ENCODE peak calls at places on chromosomes 6 and 20, in seven cellular contexts. C is trophoblast cell, K is keratinocyte, T is IMR-90, L is GM23248, R is neuronal stem cell, S is K562. H is an unnamed sample.

GRCh38 chr6:83258517-83258916 is 65.4 kb downstream of the RWDD2A start:
- DNase-seq in L (no peak), K (no peak), C (no peak), T (no peak), R (no peak), S (no peak), H (peak)

GRCh38 chr6:133730881-133731280 is 158.0 kb upstream of the TCF21 start:
- DNase-seq in K (no peak), S (no peak), T (peak), R (no peak), L (peak), C (no peak), H (peak)

GRCh38 chr20:23350855-23351838 is 556 bp downstream of the NXT1 start:
- DNase-seq in S (peak), C (peak), R (no peak), K (no peak), L (peak), T (peak), H (peak)

GRCh38 chr6:158047120-158047518 is 65.5 kb downstream of the SYNJ2 start:
- DNase-seq in S (no peak), L (peak), T (peak), K (no peak), R (no peak), C (no peak), H (peak)

GRCh38 chr6:128174724-128175123 is 273.9 kb upstream of the THEMIS start:
- DNase-seq in T (no peak), K (no peak), S (no peak), L (no peak), R (no peak), C (no peak), H (no peak)

GRCh38 chr6:168221000-168221399 is 98.6 kb downstream of the DACT2 start:
- DNase-seq in T (no peak), R (no peak), L (no peak), K (no peak), S (no peak), C (no peak), H (no peak)

GRCh38 chr6:151808331-151809241 is 1.1 kb downstream of the ESR1 start:
- DNase-seq in R (no peak), S (no peak), L (peak), C (peak), K (no peak), T (no peak), H (no peak)

GRCh38 chr20:7627734-7628663 is 312.3 kb downstream of the HAO1 start:
- DNase-seq in T (no peak), K (peak), R (no peak), C (no peak), S (no peak), L (peak), H (peak)

GRCh38 chr6:16205377-16206144 is 32.8 kb upstream of the GMPR start:
- DNase-seq in L (peak), R (no peak), C (no peak), S (no peak), T (peak), K (no peak), H (peak)

GRCh38 chr6:39214846-39215639 is 14.2 kb downstream of the KCNK5 start:
- DNase-seq in C (no peak), K (no peak), T (no peak), S (no peak), R (no peak), L (no peak), H (no peak)

GRCh38 chr6:163014736-163015135 is 287.0 kb downstream of the PACRG start:
- DNase-seq in K (no peak), T (no peak), R (no peak), L (peak), C (no peak), S (no peak), H (no peak)

DNA sequence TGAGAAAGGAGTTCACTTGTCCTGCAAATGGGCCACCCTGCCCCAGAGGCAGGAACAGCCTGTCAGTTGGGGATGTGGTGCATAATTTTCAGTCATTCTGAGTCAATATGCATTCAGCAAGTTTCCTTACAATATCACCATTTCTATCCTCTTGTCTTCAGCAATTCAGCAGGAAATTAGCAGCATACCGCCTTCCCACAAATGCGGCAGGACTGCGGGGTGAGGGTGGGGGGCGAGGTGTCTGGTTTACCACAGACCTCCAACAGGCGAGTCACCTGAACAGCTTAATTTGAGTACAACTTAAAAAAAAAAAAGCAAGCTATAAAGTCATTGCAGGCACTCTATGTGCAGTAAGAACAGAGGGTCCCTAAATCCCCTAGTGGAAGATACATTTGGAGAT is 126.8 kb downstream of the MAP3K7 start:
- DNase-seq in C (no peak), L (no peak), S (no peak), T (no peak), K (no peak), R (no peak), H (peak)
- H2AFZ ChIP-seq in C (no peak), L (no peak), S (peak), T (no peak), K (no peak), R (no peak), H (no peak)

DNA sequence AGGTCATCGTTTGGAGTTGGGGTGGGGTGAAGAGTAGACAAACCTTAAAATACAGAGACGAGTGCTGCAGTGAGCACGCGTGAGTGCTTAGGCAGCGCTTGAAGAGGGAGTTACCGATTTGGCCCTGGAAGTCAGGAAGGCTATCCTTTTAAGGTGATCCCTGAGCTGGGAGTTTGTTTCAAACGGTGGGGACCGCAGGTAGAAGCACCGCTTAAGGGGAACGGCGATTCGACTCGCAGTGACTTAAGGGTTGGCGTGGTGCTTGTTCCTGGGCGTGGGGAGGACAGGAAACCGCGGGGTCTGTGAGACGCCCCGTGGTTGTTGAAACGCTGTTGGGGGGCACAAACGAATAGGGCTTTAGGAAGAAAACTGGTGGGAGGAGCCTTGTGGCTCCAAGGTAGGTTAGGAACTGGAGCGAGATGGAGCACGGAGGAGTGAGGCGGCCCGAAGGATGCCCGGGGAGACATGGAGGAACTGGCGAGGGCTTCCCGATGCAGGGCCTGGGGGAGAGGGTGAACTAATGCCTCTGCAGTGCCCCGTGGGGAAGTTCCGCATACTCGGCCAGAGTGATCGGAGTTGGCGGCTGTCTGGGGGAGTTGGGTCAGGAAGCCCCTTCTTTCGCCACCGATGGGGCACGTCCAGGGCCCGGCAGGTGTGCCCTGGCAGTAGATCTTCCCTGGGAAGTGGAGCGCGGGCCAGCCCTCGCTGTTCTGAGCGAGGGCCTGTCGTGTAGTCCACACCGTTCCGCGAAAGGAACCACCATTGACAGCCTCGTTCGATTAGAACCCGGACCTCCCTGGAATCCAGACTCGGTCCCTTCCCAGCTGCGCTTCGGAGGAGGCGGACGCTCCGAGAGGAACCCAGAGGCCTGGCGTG is 1.3 kb upstream of the CDYL start:
- DNase-seq in L (peak), R (no peak), T (no peak), S (no peak), C (peak), K (no peak), H (no peak)
- H2AFZ ChIP-seq in L (peak), R (peak), T (peak), S (no peak), C (peak), K (peak), H (peak)

GRCh38 chr20:20363449-20364015 is 4.4 kb upstream of the INSM1 start:
- DNase-seq in R (no peak), T (no peak), L (no peak), C (no peak), K (no peak), S (no peak), H (no peak)
- H2AFZ ChIP-seq in R (peak), T (no peak), L (no peak), C (no peak), K (no peak), S (no peak), H (no peak)

GRCh38 chr20:11703119-11703518 is 214.6 kb upstream of the BTBD3 start:
- DNase-seq in T (no peak), K (no peak), R (no peak), L (no peak), C (no peak), S (no peak), H (no peak)
- H2AFZ ChIP-seq in T (no peak), K (no peak), R (no peak), L (no peak), C (no peak), S (no peak), H (no peak)